ENCODE peak calls at places on chromosomes 1 and 21, in eight cellular contexts. Y is COR-L47, V is anterior cingulate cortex, W is amniotic epithelial cell, D is NCI-H2107, T is aorta, P is EH, F is HTR-8/SVneo. G is an unnamed sample.

GRCh38 chr1:81330521-81330920 is 470.2 kb upstream of the ADGRL2 start:
- DNase-seq in W (no peak), P (no peak), D (no peak), V (no peak), Y (peak), T (no peak), F (no peak), G (no peak)

GRCh38 chr1:176049582-176049981 is 157.5 kb downstream of the COP1 start:
- DNase-seq in V (no peak), T (no peak), Y (no peak), F (no peak), W (no peak), D (no peak), P (no peak), G (no peak)

GRCh38 chr1:116844775-116845174 is 64.9 kb upstream of the PTGFRN start:
- DNase-seq in V (no peak), F (no peak), W (no peak), D (no peak), P (no peak), Y (no peak), T (no peak), G (no peak)

GRCh38 chr1:60697204-60697994 is 385.0 kb upstream of the NFIA start:
- DNase-seq in V (no peak), F (no peak), W (no peak), P (no peak), T (no peak), Y (peak), D (no peak), G (no peak)

GRCh38 chr1:84603941-84604830 is 29.9 kb upstream of the CTBS start:
- DNase-seq in T (no peak), Y (no peak), P (peak), D (no peak), W (no peak), F (peak), V (peak), G (no peak)

GRCh38 chr1:216293673-216294072 is 129.6 kb downstream of the USH2A start:
- DNase-seq in F (peak), W (peak), T (no peak), Y (no peak), V (no peak), P (peak), D (no peak), G (no peak)

GRCh38 chr1:212712451-212713303 is 13.0 kb upstream of the BATF3 start:
- DNase-seq in V (no peak), D (no peak), F (no peak), Y (no peak), T (no peak), W (peak), P (peak), G (no peak)

GRCh38 chr1:17437260-17438175 is 2.0 kb downstream of the RCC2 start:
- DNase-seq in V (peak), D (no peak), Y (peak), F (peak), W (peak), T (peak), P (peak), G (peak)

GRCh38 chr21:38951095-38951745 is 145.5 kb downstream of the ETS2 start:
- DNase-seq in D (no peak), Y (no peak), T (no peak), W (no peak), V (no peak), F (no peak), P (no peak), G (no peak)

GRCh38 chr1:185338719-185339622 is 21.9 kb upstream of the IVNS1ABP start:
- DNase-seq in Y (no peak), V (no peak), D (no peak), P (peak), W (peak), F (no peak), T (no peak), G (peak)

GRCh38 chr1:39954261-39954869 is 580 bp upstream of the MFSD2A start:
- DNase-seq in F (no peak), W (no peak), D (no peak), P (no peak), V (no peak), T (no peak), Y (no peak), G (no peak)

GRCh38 chr1:115238336-115239147 is 99.5 kb downstream of the NGF start:
- DNase-seq in W (no peak), V (no peak), Y (no peak), F (no peak), P (no peak), T (no peak), D (no peak), G (no peak)

GRCh38 chr1:10730985-10731384 is 65.5 kb downstream of the CASZ1 start:
- DNase-seq in W (peak), Y (no peak), V (no peak), D (no peak), T (no peak), F (peak), P (peak), G (no peak)

GRCh38 chr1:978835-979743 is 2.8 kb downstream of the PERM1 start:
- DNase-seq in Y (no peak), F (no peak), V (no peak), W (no peak), P (no peak), T (no peak), D (no peak), G (peak)

GRCh38 chr21:46457801-46458314 is 833 bp upstream of the DIP2A start:
- DNase-seq in W (peak), D (no peak), V (peak), F (peak), P (peak), T (peak), Y (no peak), G (peak)

G was measured in left lung.